ENCODE peak calls at places on chromosomes 12 and 14, in six cellular contexts. K is nephron progenitor cell; B is Caco-2; D is cardiac muscle cell; R is HCT116; S is CD4-positive, alpha-beta T cell. A is an unnamed sample.

GRCh38 chr14:74919421-74920165 is 3.5 kb downstream of the RPS6KL1 start:
- DNase-seq in K (no peak), B (no peak), D (no peak), R (no peak), S (no peak), A (no peak)

GRCh38 chr12:57454566-57455373 is at the start of gene INHBE:
- DNase-seq in K (peak), B (peak), D (peak), R (no peak), S (no peak), A (no peak)

GRCh38 chr12:119829439-119829838 is 47.7 kb downstream of the CIT start:
- DNase-seq in K (no peak), B (no peak), D (no peak), R (no peak), S (no peak), A (no peak)

GRCh38 chr12:4272014-4272975 is 1.3 kb upstream of the CCND2 start:
- DNase-seq in K (peak), B (peak), D (peak), R (no peak), S (peak), A (peak)

GRCh38 chr14:106459971-106460730 is 933.8 kb downstream of the TMEM121 start:
- DNase-seq in K (no peak), B (peak), D (no peak), R (no peak), S (peak), A (no peak)

GRCh38 chr14:77319416-77319815 is 1.3 kb downstream of the POMT2 start:
- DNase-seq in K (peak), B (no peak), D (no peak), R (no peak), S (no peak), A (no peak)

GRCh38 chr14:94112513-94113060 is 2.1 kb downstream of the IFI27 start:
- DNase-seq in K (no peak), B (no peak), D (no peak), R (no peak), S (no peak), A (peak)

GRCh38 chr12:102757874-102758244 is 159.2 kb downstream of the PAH start:
- DNase-seq in K (no peak), B (no peak), D (no peak), R (no peak), S (no peak), A (no peak)

GRCh38 chr14:85178869-85179268 is 351.1 kb upstream of the FLRT2 start:
- DNase-seq in K (no peak), B (no peak), D (no peak), R (no peak), S (no peak), A (no peak)

GRCh38 chr12:44749566-44749965 is 126.5 kb downstream of the NELL2 start:
- DNase-seq in K (no peak), B (no peak), D (no peak), R (no peak), S (no peak), A (no peak)

GRCh38 chr14:104254735-104255400 is 116.5 kb downstream of the KIF26A start:
- DNase-seq in K (no peak), B (no peak), D (no peak), R (no peak), S (no peak), A (peak)

GRCh38 chr12:3726455-3726854 is 26.5 kb downstream of the CRACR2A start:
- DNase-seq in K (no peak), B (no peak), D (no peak), R (no peak), S (no peak), A (no peak)

GRCh38 chr12:62866451-62867082 is 68.4 kb downstream of the PPM1H start:
- DNase-seq in K (peak), B (peak), D (peak), R (no peak), S (no peak), A (no peak)

GRCh38 chr14:35400707-35401421 is 3.7 kb downstream of the NFKBIA start:
- DNase-seq in K (no peak), B (no peak), D (peak), R (no peak), S (no peak), A (no peak)

GRCh38 chr12:18690653-18691052 is 47.2 kb downstream of the PLCZ1 start:
- DNase-seq in K (no peak), B (no peak), D (peak), R (peak), S (no peak), A (no peak)

GRCh38 chr14:68124885-68125731 is 305.5 kb downstream of the RAD51B start:
- DNase-seq in K (no peak), B (no peak), D (peak), R (no peak), S (no peak), A (no peak)

GRCh38 chr14:101365329-101366158 is 195.8 kb upstream of the DIO3 start:
- DNase-seq in K (peak), B (no peak), D (no peak), R (no peak), S (no peak), A (no peak)

GRCh38 chr12:127070512-127071157 is 1196.3 kb upstream of the TMEM132C start:
- DNase-seq in K (no peak), B (no peak), D (no peak), R (no peak), S (no peak), A (no peak)

GRCh38 chr12:62907067-62907466 is 27.9 kb downstream of the PPM1H start:
- DNase-seq in K (no peak), B (no peak), D (no peak), R (no peak), S (no peak), A (no peak)

GRCh38 chr12:12612403-12612802 is 727 bp downstream of the CREBL2 start:
- DNase-seq in K (no peak), B (no peak), D (peak), R (no peak), S (no peak), A (no peak)

GRCh38 chr12:109937371-109937770 is 37.3 kb downstream of the TCHP start:
- DNase-seq in K (no peak), B (no peak), D (no peak), R (no peak), S (no peak), A (no peak)

GRCh38 chr12:49797452-49797782 is 30.8 kb downstream of the NCKAP5L start:
- DNase-seq in K (no peak), B (no peak), D (no peak), R (no peak), S (no peak), A (no peak)

DNA sequence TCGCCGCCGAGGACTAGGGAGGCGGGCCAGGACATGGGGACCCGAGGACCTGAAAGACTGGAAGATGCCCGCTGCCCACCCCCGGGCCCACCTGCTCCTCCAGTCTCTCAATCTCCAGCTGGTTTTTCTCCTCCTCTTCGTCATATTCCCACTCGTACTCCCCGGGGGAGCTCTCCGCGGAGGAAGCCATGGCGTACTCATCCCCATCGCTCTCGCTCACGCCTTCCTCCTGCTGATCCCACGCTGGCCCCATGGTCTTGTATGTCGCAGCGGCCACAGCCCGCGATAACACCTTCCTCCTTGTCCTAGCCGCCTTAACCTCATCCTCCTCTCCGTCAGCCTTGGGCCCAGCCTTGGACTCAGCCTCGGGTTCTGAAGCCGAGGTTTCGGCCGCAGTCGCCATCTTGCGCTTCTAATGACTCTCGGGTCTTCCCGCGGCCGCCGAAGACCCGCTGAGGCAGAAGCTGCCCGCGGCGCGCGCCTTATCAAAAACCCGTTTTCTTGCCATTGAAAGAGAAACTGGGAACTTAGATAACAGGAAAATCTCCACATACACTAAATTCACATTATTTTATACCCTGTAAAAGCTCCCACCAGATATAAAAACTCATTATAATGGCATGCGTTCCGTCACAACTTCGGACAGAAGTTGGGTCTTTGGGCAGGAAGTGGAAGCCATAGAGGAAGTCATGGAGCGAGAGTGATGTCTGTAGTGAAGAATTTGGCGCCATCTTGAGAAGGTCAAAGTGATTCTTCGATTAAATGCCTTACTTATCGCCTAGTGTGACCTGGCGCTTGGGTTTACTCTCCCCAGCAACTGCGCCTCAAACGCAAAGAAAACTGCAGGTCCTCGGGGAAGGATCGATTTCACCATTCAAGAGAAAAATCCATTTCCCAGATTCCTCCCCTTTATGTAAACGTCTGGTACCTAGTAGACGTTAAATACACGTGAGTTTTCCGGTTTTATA is at the start of gene SART3:
- DNase-seq in K (peak), B (peak), D (peak), R (peak), S (peak), A (peak)
- TF ChIP-seq CTCF in K (no peak), B (no peak), D (no peak), R (no peak), S (no peak), A (no peak)

DNA sequence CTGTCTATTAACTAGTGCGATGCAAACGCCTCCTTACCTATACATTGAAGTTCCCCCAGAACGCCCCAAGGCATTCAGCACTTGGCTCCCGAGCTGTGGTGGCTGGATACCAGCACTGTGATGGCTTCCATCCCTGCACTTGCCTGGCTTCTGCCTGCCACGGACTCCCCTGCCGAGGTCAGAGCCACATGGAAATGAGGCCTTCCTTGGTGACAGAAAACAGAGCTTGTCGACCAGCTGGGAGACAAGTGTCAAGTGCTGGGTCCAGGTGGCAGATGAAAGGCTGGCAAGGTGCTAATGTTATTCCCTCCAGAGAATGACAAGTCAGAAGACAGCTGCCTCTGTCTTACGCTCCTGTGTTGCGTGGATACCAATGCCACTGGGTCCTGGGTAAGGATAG is 26.2 kb upstream of the GNG2 start:
- DNase-seq in K (no peak), B (no peak), D (no peak), R (no peak), S (no peak), A (no peak)
- TF ChIP-seq CTCF in K (no peak), B (no peak), D (no peak), R (no peak), S (no peak), A (no peak)

DNA sequence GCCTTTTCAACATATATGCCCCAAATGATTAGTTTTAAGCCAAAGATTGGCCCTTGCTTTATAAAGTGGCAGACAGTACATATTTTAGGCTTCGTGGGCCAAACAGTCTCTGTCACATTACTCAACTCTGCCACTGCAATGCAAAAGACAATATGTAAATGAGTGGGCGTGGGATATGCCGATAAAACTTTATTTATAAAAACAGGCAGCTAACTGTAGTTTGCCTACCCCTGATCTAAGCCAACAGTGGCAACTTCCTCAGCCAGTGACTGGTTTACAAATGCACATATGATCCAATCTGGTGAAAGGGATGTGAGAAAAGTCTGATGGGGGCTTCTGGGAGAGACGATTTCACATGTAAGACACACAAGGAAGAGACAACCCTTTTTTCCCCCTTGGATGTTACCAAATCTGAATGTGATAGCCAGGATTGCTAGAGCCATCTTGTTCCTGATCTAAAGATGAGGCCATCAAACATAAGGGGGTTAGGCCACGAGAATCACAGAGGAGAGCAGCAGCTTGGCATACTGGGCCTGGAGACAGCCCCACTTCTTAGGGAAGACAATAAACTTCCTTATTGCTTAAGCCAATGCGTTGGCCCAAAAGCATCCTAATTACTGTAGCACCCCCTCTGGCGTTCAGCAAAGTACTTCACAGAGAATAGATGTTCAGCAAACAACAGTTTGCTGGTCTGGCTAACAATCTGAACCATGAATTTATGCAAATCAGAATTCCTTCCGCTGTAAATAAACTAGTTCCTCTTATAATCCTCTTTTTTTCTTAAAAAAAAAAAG is 75.2 kb upstream of the TMCC3 start:
- DNase-seq in K (no peak), B (peak), D (peak), R (peak), S (no peak), A (no peak)
- TF ChIP-seq CTCF in K (peak), B (peak), D (peak), R (peak), S (no peak), A (peak)

DNA sequence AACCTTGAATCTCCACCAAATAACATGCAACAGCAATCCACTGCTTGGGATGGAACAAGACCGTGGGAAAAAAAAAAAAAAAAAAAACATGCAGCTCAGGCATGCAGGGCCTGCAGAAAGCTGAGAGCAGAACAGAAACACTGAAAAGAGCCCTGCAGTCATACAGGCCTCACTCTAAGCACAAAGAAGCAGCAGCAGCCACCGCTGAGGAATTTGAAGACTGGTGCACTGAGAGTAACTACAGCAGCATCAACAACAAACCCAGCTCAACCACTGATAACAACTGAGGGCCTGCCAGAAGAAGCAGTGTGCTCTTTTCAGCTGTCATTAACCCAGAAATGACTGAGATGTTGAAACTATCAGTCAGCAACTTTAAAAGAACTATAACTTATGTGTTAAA is 354.7 kb upstream of the TMTC1 start:
- DNase-seq in K (no peak), B (no peak), D (peak), R (no peak), S (no peak), A (no peak)
- TF ChIP-seq CTCF in K (no peak), B (no peak), D (no peak), R (no peak), S (no peak), A (no peak)

DNA sequence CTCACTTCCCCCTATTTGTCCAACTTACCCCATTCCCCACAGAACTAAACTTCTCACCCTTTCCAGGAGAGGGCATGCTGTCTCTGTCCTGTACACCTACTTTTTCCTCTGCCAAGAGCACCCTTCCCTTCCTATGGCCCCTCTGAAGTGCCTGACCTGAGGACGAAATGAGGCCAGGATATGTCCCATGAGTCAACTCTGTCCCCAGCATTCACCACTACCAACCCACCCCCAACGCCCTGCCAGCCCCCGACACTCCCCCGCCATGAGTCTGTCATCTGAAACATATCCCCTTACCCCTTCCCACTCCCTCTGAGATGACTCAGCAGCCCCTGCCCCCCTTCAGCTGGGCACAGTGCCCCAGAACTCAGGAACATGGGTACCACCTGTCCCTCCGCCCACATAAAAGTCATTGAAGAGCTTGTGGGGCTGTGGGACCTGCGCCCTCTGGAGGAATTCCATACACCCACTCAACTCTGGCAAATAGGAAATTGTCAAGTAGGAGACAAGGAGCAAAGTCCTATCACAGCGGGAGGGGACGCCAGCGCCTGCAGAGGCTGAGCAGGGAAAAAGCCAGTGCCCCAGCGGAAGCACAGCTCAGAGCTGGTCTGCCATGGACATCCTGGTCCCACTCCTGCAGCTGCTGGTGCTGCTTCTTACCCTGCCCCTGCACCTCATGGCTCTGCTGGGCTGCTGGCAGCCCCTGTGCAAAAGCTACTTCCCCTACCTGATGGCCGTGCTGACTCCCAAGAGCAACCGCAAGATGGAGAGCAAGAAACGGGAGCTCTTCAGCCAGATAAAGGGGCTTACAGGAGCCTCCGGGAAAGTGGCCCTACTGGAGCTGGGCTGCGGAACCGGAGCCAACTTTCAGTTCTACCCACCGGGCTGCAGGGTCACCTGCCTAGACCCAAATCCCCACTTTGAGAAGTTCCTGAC is 26.3 kb downstream of the ITGA7 start:
- DNase-seq in K (peak), B (peak), D (peak), R (peak), S (no peak), A (no peak)
- TF ChIP-seq CTCF in K (no peak), B (peak), D (peak), R (peak), S (no peak), A (peak)

A was measured in type B pancreatic cell.